ENCODE peak calls at places on chromosomes 1 and 21, in nine cellular contexts. U is astrocyte of the spinal cord; X is neural progenitor cell; H is A172; Z is hypothalamus; W is GM04503; K is iris pigment epithelial cell; J is fibroblast of lung; Q is activated CD8-positive, alpha-beta T cell treated with anti-CD3 and anti-CD28 coated beads for 36 hours. B is an unnamed sample.

GRCh38 chr1:4755301-4756183 is 101.1 kb downstream of the AJAP1 start:
- DNase-seq in K (peak; percentile 25), J (peak; percentile 59), X (peak; percentile 67), U (peak; percentile 17), Z (no peak), Q (no peak), W (peak; percentile 41), H (no peak), B (no peak)

GRCh38 chr1:212677136-212677535 is 22.5 kb downstream of the BATF3 start:
- DNase-seq in Q (no peak), J (no peak), H (no peak), Z (no peak), W (no peak), U (no peak), X (no peak), K (no peak), B (no peak)

GRCh38 chr1:201516511-201517127 is 9.7 kb upstream of the CSRP1 start:
- DNase-seq in J (no peak), U (no peak), X (no peak), H (no peak), W (no peak), K (no peak), Z (no peak), Q (no peak), B (no peak)

GRCh38 chr21:41824466-41825207 is 54.5 kb downstream of the PRDM15 start:
- DNase-seq in Z (no peak), X (no peak), U (no peak), J (no peak), H (no peak), K (no peak), Q (no peak), W (no peak), B (no peak)

GRCh38 chr1:3125546-3126368 is 56.8 kb downstream of the PRDM16 start:
- DNase-seq in K (no peak), U (no peak), J (no peak), X (peak; percentile 75), Z (no peak), Q (no peak), W (no peak), H (no peak), B (no peak)

GRCh38 chr1:62318756-62319544 is at the start of gene KANK4:
- DNase-seq in J (no peak), W (no peak), Q (no peak), U (no peak), K (no peak), X (peak; percentile 69), H (no peak), Z (no peak), B (no peak)

GRCh38 chr1:156371553-156372264 is 2.7 kb downstream of the RHBG start:
- DNase-seq in Q (peak; percentile 32), W (no peak), U (no peak), X (no peak), Z (no peak), K (peak; percentile 65), H (peak; percentile 35), J (peak; percentile 54), B (no peak)

GRCh38 chr1:206898089-206898908 is 1.1 kb downstream of the IL24 start:
- DNase-seq in J (peak; percentile 72), H (peak; percentile 80), Z (no peak), X (no peak), Q (no peak), W (peak; percentile 50), K (peak; percentile 69), U (peak; percentile 57), B (no peak)

GRCh38 chr1:29256979-29257804 is 20.9 kb downstream of the PTPRU start:
- DNase-seq in K (peak; percentile 26), J (peak; percentile 67), Z (peak; percentile 26), H (peak; percentile 35), W (no peak), U (peak; percentile 28), Q (no peak), X (peak; percentile 27), B (peak; percentile 29)

GRCh38 chr1:162676767-162677166 is 44.5 kb downstream of the DDR2 start:
- DNase-seq in Q (no peak), K (no peak), U (no peak), X (no peak), J (no peak), H (no peak), W (no peak), Z (no peak), B (no peak)

GRCh38 chr1:229075217-229075616 is 195.7 kb upstream of the RAB4A start:
- DNase-seq in J (no peak), H (peak; percentile 14), Q (no peak), W (no peak), X (no peak), Z (no peak), K (no peak), U (no peak), B (no peak)

GRCh38 chr1:225973158-225973557 is 26.0 kb downstream of the SDE2 start:
- DNase-seq in Q (no peak), W (no peak), X (no peak), Z (no peak), J (no peak), H (peak; percentile 13), K (no peak), U (no peak), B (no peak)

GRCh38 chr1:212235848-212236247 is 49.4 kb upstream of the PPP2R5A start:
- DNase-seq in X (no peak), K (no peak), Q (no peak), W (no peak), H (no peak), Z (no peak), J (no peak), U (no peak), B (no peak)

GRCh38 chr1:41534181-41535076 is 49.9 kb upstream of the EDN2 start:
- DNase-seq in U (no peak), W (no peak), K (no peak), Z (no peak), Q (no peak), J (no peak), X (no peak), H (no peak), B (no peak)

GRCh38 chr1:31803610-31804009 is 12.2 kb downstream of the SPOCD1 start:
- DNase-seq in J (no peak), H (no peak), U (no peak), X (no peak), Z (no peak), W (no peak), Q (no peak), K (no peak), B (no peak)

GRCh38 chr1:99766378-99766800 is at the start of gene FRRS1:
- DNase-seq in U (peak; percentile 74), J (peak; percentile 84), H (peak; percentile 75), Z (peak; percentile 24), Q (peak; percentile 68), K (peak; percentile 59), X (peak; percentile 71), W (peak; percentile 10), B (peak; percentile 79)

GRCh38 chr1:166176416-166176815 is 9.6 kb upstream of the FAM78B start:
- DNase-seq in X (no peak), J (no peak), W (no peak), U (no peak), K (no peak), Z (no peak), Q (no peak), H (no peak), B (no peak)

GRCh38 chr1:154006136-154006535 is 15.6 kb downstream of the RPS27 start:
- DNase-seq in X (no peak), Q (no peak), Z (no peak), K (peak; percentile 81), W (no peak), H (peak; percentile 44), U (peak; percentile 78), J (peak; percentile 64), B (no peak)

GRCh38 chr1:24364975-24365678 is 46.0 kb downstream of the GRHL3 start:
- DNase-seq in J (peak; percentile 93), K (peak; percentile 91), Z (no peak), W (peak; percentile 71), U (peak; percentile 91), H (peak; percentile 74), X (no peak), Q (peak; percentile 60), B (no peak)

GRCh38 chr1:160101037-160101716 is 2.8 kb upstream of the IGSF8 start:
- DNase-seq in U (peak; percentile 48), J (peak; percentile 62), W (no peak), H (peak; percentile 83), K (peak; percentile 39), Z (peak; percentile 92), Q (peak; percentile 88), X (peak; percentile 88), B (peak; percentile 83)

GRCh38 chr1:31976401-31976800 is 37.3 kb upstream of the KHDRBS1 start:
- DNase-seq in Q (no peak), W (peak; percentile 55), H (peak; percentile 14), U (no peak), X (no peak), K (no peak), J (peak; percentile 53), Z (no peak), B (no peak)

GRCh38 chr1:235552146-235552716 is 48.0 kb upstream of the B3GALNT2 start:
- DNase-seq in Z (no peak), Q (no peak), W (no peak), H (no peak), K (no peak), J (no peak), U (no peak), X (no peak), B (no peak)

GRCh38 chr21:38712076-38712475 is 93.7 kb upstream of the ETS2 start:
- DNase-seq in X (peak; percentile 64), Z (no peak), H (peak; percentile 67), K (peak; percentile 24), W (no peak), J (peak; percentile 36), Q (peak; percentile 18), U (peak; percentile 41), B (peak; percentile 35)

GRCh38 chr21:29155118-29155932 is 24.9 kb downstream of the MAP3K7CL start:
- DNase-seq in K (peak; percentile 80), J (peak; percentile 95), H (peak; percentile 81), X (peak; percentile 41), U (peak; percentile 70), Q (no peak), Z (no peak), W (no peak), B (no peak)

GRCh38 chr1:2786329-2787162 is 14.9 kb downstream of the TTC34 start:
- DNase-seq in W (no peak), U (no peak), X (peak; percentile 19), H (no peak), Z (no peak), Q (peak; percentile 83), J (no peak), K (no peak), B (peak; percentile 56)

GRCh38 chr1:34694383-34694782 is 60.5 kb upstream of the GJB5 start:
- DNase-seq in X (no peak), W (no peak), K (no peak), H (no peak), J (no peak), Z (no peak), U (no peak), Q (no peak), B (no peak)

GRCh38 chr1:79551321-79551720 is 544.8 kb upstream of the ADGRL4 start:
- DNase-seq in H (no peak), X (no peak), K (peak; percentile 17), J (peak; percentile 44), Z (no peak), U (peak; percentile 29), Q (no peak), W (no peak), B (no peak)

GRCh38 chr1:111605553-111605952 is 14.0 kb upstream of the RAP1A start:
- DNase-seq in U (peak; percentile 29), Z (no peak), Q (no peak), W (peak; percentile 66), K (peak; percentile 23), J (peak; percentile 61), X (no peak), H (peak; percentile 6), B (no peak)

GRCh38 chr1:44305962-44306422 is 49.1 kb downstream of the ERI3 start:
- DNase-seq in X (no peak), W (no peak), K (no peak), Q (peak; percentile 68), U (no peak), H (no peak), Z (no peak), J (no peak), B (peak; percentile 14)

GRCh38 chr1:64043976-64044375 is 159.4 kb upstream of the UBE2U start:
- DNase-seq in Q (no peak), W (peak; percentile 53), U (peak; percentile 90), X (peak; percentile 45), H (peak; percentile 59), J (peak; percentile 85), K (peak; percentile 88), Z (no peak), B (no peak)

GRCh38 chr1:110857964-110858948 is 14.7 kb upstream of the CD53 start:
- DNase-seq in X (no peak), W (no peak), H (no peak), Z (no peak), J (no peak), U (no peak), Q (peak; percentile 35), K (no peak), B (no peak)

B was measured in DND-41.